ENCODE peak calls at places on chromosomes 5 and 9, in four cellular contexts. L, C, H and E are unnamed samples. For H3K9me1, the result is how much of the 10 kb centered on the place peaks cover.

GRCh38 chr9:98766548-98766947 is 29.8 kb downstream of the ANKS6 start:
- DNase-seq in L (no peak), C (no peak), H (no peak), E (no peak)

GRCh38 chr9:101172671-101173070 is 144.1 kb downstream of the PLPPR1 start:
- DNase-seq in L (no peak), C (no peak), H (no peak), E (no peak)

GRCh38 chr9:22447607-22448305 is 1.1 kb downstream of the DMRTA1 start:
- DNase-seq in L (peak), C (no peak), H (no peak), E (no peak)

GRCh38 chr9:6944093-6944551 is 186.3 kb downstream of the KDM4C start:
- DNase-seq in L (peak), C (peak), H (no peak), E (no peak)

GRCh38 chr5:167813381-167813780 is 478.1 kb upstream of the WWC1 start:
- DNase-seq in L (no peak), C (no peak), H (no peak), E (no peak)

GRCh38 chr5:73899916-73900315 is 273.9 kb downstream of the ARHGEF28 start:
- DNase-seq in L (no peak), C (no peak), H (no peak), E (no peak)

GRCh38 chr9:109448223-109448622 is 49.9 kb downstream of the PTPN3 start:
- DNase-seq in L (no peak), C (peak), H (no peak), E (no peak)

GRCh38 chr9:90086076-90086475 is 481.3 kb downstream of the GADD45G start:
- DNase-seq in L (no peak), C (no peak), H (no peak), E (no peak)

GRCh38 chr5:172706796-172707195 is 64.2 kb downstream of the DUSP1 start:
- DNase-seq in L (no peak), C (no peak), H (no peak), E (no peak)

GRCh38 chr5:106873558-106873957 is 797.2 kb downstream of the EFNA5 start:
- DNase-seq in L (peak), C (no peak), H (no peak), E (no peak)

GRCh38 chr9:89606049-89606481 is 1.3 kb downstream of the GADD45G start:
- DNase-seq in L (peak), C (peak), H (peak), E (no peak)

GRCh38 chr9:592225-592624 is 249.3 kb upstream of the DMRT1 start:
- DNase-seq in L (no peak), C (no peak), H (no peak), E (no peak)

GRCh38 chr9:85740821-85741111 is 988 bp downstream of the AGTPBP1 start:
- DNase-seq in L (peak), C (peak), H (peak), E (no peak)

GRCh38 chr9:3648266-3648665 is 122.5 kb upstream of the RFX3 start:
- DNase-seq in L (no peak), C (no peak), H (no peak), E (no peak)

GRCh38 chr5:180470361-180470760 is 23.8 kb upstream of the CNOT6 start:
- DNase-seq in L (no peak), C (no peak), H (no peak), E (no peak)

GRCh38 chr5:17343675-17344074 is 126.2 kb downstream of the BASP1 start:
- DNase-seq in L (peak), C (peak), H (no peak), E (no peak)

GRCh38 chr9:121259935-121260334 is 8.0 kb upstream of the GSN start:
- DNase-seq in L (no peak), C (no peak), H (no peak), E (no peak)

GRCh38 chr9:83544002-83544698 is 5.9 kb upstream of the FRMD3 start:
- DNase-seq in L (peak), C (peak), H (peak), E (peak)

GRCh38 chr5:84578226-84578625 is 193.5 kb upstream of the EDIL3 start:
- DNase-seq in L (no peak), C (no peak), H (no peak), E (no peak)

GRCh38 chr9:100375677-100376076 is 22.9 kb upstream of the TEX10 start:
- DNase-seq in L (no peak), C (no peak), H (no peak), E (no peak)

GRCh38 chr5:77898385-77898784 is 122.2 kb upstream of the TBCA start:
- DNase-seq in L (no peak), C (no peak), H (no peak), E (no peak)

GRCh38 chr9:27540537-27540936 is 10.9 kb upstream of the MOB3B start:
- DNase-seq in L (no peak), C (peak), H (no peak), E (no peak)

GRCh38 chr5:124669300-124669648 is 77.2 kb downstream of the ZNF608 start:
- DNase-seq in L (no peak), C (no peak), H (no peak), E (no peak)
- H3K9me1 ChIP-seq in L (under half), C (under half), H (under half), E (under half)

DNA sequence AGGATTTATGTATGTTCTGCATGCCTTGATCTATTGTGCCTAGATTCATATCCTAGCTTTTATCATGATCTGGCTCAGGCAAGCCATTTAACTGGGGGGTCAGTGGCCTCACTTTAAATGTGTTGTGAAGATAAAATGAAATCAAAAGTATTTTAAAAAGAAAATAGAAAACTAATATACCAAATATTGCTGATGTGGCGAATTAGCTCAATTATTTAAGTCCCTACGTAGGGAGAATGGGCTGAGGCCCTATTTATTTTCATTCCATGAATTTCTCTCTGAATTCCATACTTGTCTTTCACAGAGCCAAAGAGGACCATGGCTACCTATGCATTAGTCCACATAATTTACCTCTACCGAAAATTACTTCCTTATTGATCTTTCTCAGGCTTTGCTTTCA is 1.8 kb downstream of the MBLAC2 start:
- DNase-seq in L (no peak), C (no peak), H (no peak), E (no peak)
- H3K9ac ChIP-seq in L (no peak), C (no peak), H (no peak), E (peak)

GRCh38 chr9:114733814-114734213 is 51.8 kb upstream of the TEX48 start:
- DNase-seq in L (no peak), C (peak), H (no peak), E (peak)

GRCh38 chr9:114731701-114732100 is 49.7 kb upstream of the TEX48 start:
- DNase-seq in L (no peak), C (no peak), H (no peak), E (no peak)

GRCh38 chr9:114724741-114725140 is 42.7 kb upstream of the TEX48 start:
- DNase-seq in L (no peak), C (no peak), H (no peak), E (no peak)

GRCh38 chr9:114732842-114733241 is 50.9 kb upstream of the TEX48 start:
- DNase-seq in L (no peak), C (peak), H (no peak), E (peak)

DNA sequence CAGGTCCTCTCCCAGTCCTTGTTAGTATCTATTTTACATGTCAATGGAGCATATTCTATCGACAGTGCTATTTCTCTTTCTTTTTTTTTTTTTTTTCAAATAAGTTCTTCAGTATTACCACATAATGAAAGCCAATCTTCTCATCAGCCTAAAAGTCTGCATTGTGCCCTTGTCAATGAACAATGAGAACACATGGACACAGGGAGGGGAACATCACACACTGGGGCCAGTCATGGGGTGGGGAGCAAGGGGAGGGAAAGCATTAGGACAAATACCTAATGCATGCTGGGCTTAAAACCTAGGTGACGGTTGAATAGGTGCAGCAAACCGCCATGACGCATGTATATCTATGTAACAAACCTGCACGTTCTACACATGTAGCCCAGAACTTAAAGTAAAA is 47.7 kb upstream of the TEX48 start:
- DNase-seq in L (no peak), C (no peak), H (no peak), E (no peak)
- H3K9me1 ChIP-seq in L (under half), C (under half), H (under half), E (under half)

GRCh38 chr9:19173598-19174125 is 46.4 kb upstream of the PLIN2 start:
- DNase-seq in L (no peak), C (no peak), H (no peak), E (no peak)

GRCh38 chr9:19171271-19171670 is 44.0 kb upstream of the PLIN2 start:
- DNase-seq in L (no peak), C (no peak), H (no peak), E (no peak)

DNA sequence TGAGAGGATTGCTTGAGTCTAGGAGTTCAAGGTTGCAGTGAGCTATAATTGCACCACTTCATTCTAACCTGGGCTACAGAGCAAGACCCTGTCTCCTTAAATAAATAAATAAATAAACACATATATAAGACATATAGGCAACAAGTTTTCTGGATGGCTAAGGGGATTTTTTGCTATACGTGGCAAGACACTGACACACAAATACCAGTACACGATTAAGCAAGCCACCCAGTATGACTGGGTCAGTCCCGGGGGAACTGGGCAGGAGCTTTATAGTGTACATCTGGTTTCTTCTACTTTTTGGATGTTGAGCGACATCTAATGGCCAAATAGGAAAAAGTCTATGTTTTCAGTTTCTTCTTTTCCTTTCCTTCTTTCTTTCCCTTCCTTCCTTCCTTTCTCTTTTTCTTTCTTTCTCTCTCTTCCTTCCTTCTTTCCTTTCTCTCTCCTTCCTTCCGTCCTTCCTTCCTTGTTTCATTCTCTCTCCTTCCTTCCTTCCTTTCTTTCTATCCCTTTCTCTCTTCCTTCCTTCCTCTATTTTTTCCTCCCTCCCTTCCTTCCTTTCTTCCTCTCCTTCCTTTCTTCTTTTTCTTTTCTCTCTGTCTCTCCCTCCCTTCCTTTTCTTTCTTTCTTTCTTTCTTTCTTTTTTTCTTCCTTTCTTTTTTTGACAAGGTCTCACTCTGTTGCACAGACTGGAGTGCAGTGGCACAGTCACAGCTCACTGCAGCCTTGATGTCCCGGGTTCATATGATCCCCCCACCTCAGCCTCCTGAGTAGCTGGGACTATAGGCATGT is 47.0 kb upstream of the PLIN2 start:
- DNase-seq in L (peak), C (peak), H (peak), E (no peak)
- H3K9ac ChIP-seq in L (no peak), C (peak), H (no peak), E (peak)

GRCh38 chr5:65556181-65556580 is 6.8 kb downstream of the CENPK start:
- DNase-seq in L (no peak), C (no peak), H (no peak), E (no peak)
- H3K9me1 ChIP-seq in L (under half), C (under half), H (under half), E (under half)

DNA sequence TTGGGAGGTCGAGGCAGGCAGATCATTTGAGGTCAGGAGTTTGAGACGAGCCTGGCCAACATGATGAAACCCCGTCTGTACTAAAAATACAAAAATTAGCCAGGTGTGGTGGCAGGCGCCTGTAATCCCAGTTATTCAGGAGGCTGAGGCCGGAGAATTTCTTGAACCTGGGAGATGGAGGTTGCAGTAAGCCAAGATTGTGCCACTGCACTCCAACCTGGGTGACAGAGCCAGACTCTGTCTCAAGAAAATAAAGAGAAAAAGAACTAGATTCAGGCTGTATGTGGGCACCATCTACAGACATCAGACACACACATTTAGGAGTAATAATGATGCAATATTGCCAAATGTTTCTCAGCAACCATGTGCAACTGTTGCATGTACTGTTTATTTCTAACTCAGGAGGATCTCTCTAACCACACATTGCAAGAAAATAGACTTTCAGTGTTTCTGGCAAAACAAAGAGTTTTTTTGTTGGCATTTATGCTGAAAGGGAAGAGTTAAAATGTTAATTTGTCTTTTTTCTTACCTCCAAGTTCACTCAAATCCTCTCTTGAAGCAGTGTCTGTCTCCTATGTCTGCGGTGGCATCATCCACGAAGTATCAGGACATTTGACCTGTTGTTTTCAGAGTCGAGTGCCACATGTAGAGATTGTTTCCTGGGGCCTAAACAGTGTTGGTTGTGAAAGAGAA is 5.1 kb upstream of the ORM1 start:
- DNase-seq in L (no peak), C (peak), H (no peak), E (no peak)
- H3K9ac ChIP-seq in L (no peak), C (peak), H (no peak), E (no peak)

GRCh38 chr5:137226081-137226480 is 273.0 kb downstream of the SPOCK1 start:
- DNase-seq in L (no peak), C (no peak), H (no peak), E (no peak)

GRCh38 chr5:137221914-137222313 is 277.2 kb downstream of the SPOCK1 start:
- DNase-seq in L (no peak), C (no peak), H (no peak), E (no peak)

GRCh38 chr5:137220523-137220927 is 278.6 kb downstream of the SPOCK1 start:
- DNase-seq in L (peak), C (peak), H (peak), E (peak)

GRCh38 chr5:137218896-137219295 is 280.2 kb downstream of the SPOCK1 start:
- DNase-seq in L (no peak), C (no peak), H (no peak), E (no peak)

DNA sequence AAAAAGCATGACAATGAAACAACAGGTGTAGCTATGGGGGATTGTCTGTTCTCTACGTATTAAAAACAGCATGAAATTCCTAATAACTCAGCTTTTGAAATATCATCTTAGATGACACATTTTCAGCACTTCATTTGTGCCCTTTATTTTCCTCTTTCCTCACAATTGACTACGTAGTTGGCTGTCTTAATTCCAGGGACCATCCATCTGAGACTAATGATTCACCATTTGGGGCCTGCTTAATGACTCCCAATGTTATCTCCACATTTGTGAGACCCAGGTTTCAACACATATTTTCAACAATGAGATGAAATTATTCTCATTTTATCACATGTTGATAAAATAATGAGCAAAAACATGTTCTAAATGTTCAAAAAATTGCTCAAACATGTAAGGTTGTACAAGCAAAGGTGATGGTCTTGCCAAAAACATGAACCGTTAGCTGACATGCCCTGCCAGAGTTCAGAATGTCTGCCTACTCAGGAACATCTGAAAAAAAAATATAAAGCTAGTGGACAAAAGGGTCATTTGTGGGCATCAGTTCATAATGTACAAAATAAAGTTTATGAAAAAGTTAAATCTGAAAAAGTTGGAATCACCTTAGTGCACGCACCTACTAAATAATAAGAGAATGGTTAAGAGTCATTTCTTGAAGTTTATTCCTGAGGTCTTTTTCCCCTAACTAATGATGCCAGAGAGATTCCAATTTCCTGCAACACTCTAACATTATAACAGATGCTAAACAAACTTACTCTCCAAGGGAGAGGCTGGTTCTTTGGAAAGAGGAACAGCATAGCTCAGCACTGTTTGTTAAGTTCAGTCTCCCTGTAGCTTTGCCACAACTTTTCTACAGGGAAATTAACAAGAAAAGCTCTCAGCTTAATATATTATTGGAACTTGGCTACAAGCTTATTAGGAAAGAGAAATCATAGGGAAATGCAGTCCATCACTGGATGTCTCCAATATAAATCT is 275.5 kb downstream of the SPOCK1 start:
- DNase-seq in L (no peak), C (no peak), H (no peak), E (no peak)
- H3K9me1 ChIP-seq in L (under half), C (under half), H (under half), E (under half)

DNA sequence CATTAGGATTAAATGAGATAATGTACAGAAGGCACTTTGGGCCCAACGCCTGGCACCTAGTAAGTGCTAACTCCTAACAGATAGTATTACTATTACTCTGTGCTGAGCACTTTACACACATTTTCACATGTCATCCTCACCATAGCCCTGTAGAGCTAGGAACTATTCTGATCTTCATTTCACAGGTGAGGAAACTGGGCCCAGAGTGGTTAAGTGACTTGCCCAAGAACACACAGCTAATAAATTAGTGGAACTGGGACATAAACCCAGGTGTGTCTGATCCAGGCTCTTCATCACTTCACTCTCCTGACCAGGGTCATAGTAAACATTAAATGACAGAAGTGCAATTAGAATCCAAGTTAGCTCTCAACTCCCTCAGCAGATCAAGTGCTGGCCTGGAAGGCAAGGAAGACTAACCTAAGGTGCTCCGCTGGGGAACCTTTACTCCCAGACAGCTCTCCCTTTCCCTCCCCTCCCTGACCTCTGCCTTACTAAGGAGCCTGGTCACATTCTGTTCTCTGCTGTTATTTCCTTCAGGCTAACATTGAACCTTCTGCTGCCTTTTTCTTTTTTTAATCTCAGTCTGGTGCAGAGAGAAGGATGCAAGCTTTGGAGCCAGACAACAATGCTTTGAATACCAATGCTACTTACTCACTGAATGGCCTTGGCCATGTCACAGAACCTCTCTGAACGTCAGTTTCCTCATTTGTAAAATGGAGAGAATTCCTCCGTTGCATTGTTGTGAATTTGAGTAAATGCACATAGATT is 4.1 kb upstream of the ADRA1B start:
- DNase-seq in L (peak), C (peak), H (no peak), E (no peak)
- H3K9ac ChIP-seq in L (peak), C (peak), H (no peak), E (no peak)

GRCh38 chr5:123754167-123754840 is 242.3 kb downstream of the CSNK1G3 start:
- DNase-seq in L (no peak), C (peak), H (no peak), E (no peak)

GRCh38 chr5:123753349-123754166 is 241.6 kb downstream of the CSNK1G3 start:
- DNase-seq in L (no peak), C (no peak), H (no peak), E (no peak)

GRCh38 chr5:123754903-123755302 is 242.9 kb downstream of the CSNK1G3 start:
- DNase-seq in L (no peak), C (peak), H (no peak), E (no peak)

GRCh38 chr5:123755587-123756324 is 243.8 kb downstream of the CSNK1G3 start:
- DNase-seq in L (no peak), C (peak), H (no peak), E (no peak)

GRCh38 chr5:123752576-123752975 is 240.6 kb downstream of the CSNK1G3 start:
- DNase-seq in L (peak), C (peak), H (no peak), E (no peak)
- H3K9me1 ChIP-seq in L (under half), C (under half), H (under half), E (under half)